ENCODE peak calls at places on chromosome 21, in four cellular contexts. J is astrocyte, Z is fibroblast of lung, Y is SJSA1. I is an unnamed sample.

GRCh38 chr21:44628707-44629391 is 2.0 kb downstream of the KRTAP10-9 start:
- DNase-seq in J (no peak), Z (no peak), Y (no peak), I (no peak)

GRCh38 chr21:37631319-37632117 is 264.9 kb downstream of the DYRK1A start:
- DNase-seq in J (no peak), Z (no peak), Y (no peak), I (no peak)

GRCh38 chr21:19607983-19608668 is 1204.5 kb upstream of the TMPRSS15 start:
- DNase-seq in J (no peak), Z (no peak), Y (no peak), I (no peak)

GRCh38 chr21:44931501-44932365 is 8.1 kb upstream of the SLX9 start:
- DNase-seq in J (no peak), Z (no peak), Y (no peak), I (no peak)

GRCh38 chr21:35390013-35390776 is 341.1 kb upstream of the RUNX1 start:
- DNase-seq in J (peak; percentile 83), Z (peak; percentile 33), Y (no peak), I (no peak)

GRCh38 chr21:37780991-37781983 is 135.0 kb downstream of the KCNJ6 start:
- DNase-seq in J (no peak), Z (no peak), Y (no peak), I (no peak)

GRCh38 chr21:29025328-29025713 is 853 bp downstream of the USP16 start:
- DNase-seq in J (peak; percentile 12), Z (no peak), Y (no peak), I (peak; percentile 10)

GRCh38 chr21:14383596-14384210 is 757 bp upstream of the HSPA13 start:
- DNase-seq in J (peak; percentile 21), Z (peak; percentile 54), Y (no peak), I (no peak)

GRCh38 chr21:27647401-27647800 is 680.5 kb upstream of the ADAMTS5 start:
- DNase-seq in J (no peak), Z (peak; percentile 15), Y (no peak), I (no peak)
- H3K4me1 ChIP-seq in J (peaks cover 8% of the 10 kb centered on the region), Z (peaks cover 3% of the 10 kb centered on the region), Y (peaks cover 15% of the 10 kb centered on the region), I (no peaks in the 10 kb centered on the region)

DNA sequence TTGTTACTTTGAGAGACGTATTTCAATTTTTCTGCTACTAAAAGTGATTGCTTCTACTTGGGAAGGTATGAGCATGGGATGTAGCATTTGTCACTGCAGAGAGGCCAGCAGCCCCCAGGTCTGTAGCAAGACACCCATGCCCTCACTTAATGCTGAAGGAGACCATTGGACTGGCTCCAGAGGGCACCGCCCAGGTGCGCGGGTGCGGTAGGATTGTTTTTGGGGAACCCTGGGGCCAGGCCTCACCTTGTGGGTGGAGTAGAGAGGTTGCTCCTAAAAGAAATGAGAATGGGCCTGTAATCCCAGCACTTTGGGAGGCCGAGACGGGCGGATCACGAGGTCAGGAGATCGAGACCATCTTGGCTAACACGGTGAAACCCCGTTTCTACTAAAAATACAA is 30.6 kb upstream of the IFNGR2 start:
- DNase-seq in J (no peak), Z (no peak), Y (no peak), I (no peak)
- H3K4me1 ChIP-seq in J (peaks cover 4% of the 10 kb centered on the region), Z (no peaks in the 10 kb centered on the region), Y (no peaks in the 10 kb centered on the region), I (no peaks in the 10 kb centered on the region)

GRCh38 chr21:38852708-38853107 is 47.0 kb downstream of the ETS2 start:
- DNase-seq in J (no peak), Z (no peak), Y (no peak), I (no peak)

GRCh38 chr21:38849776-38850175 is 44.0 kb downstream of the ETS2 start:
- DNase-seq in J (no peak), Z (no peak), Y (no peak), I (no peak)

GRCh38 chr21:38850277-38850951 is 44.7 kb downstream of the ETS2 start:
- DNase-seq in J (no peak), Z (no peak), Y (no peak), I (no peak)

GRCh38 chr21:38852278-38852677 is 46.5 kb downstream of the ETS2 start:
- DNase-seq in J (peak; percentile 23), Z (no peak), Y (no peak), I (no peak)

DNA sequence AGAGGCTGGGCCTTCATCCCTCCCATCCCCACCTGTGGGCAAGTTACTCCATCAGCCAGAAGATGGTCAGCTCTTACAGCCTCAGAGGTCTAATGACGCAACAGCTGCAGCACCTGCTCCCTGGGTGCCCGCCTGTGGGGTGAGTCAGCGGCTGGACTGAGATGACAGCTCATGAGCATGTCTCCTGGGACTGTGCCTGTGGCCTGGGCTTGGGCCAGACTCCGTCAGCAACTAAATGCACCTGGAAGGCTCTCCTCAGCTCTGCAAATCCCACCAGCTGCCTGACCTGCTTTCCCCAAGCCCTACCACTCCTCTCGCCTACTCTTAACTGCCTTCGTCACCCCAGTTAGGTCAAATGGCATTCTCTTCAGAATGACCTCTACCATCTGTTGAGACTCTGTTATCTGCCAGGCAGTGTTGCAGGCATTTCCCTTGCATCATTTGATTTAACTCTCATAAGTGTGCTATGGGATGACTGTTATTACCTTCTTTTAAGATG is 47.7 kb downstream of the ETS2 start:
- DNase-seq in J (peak; percentile 99), Z (peak; percentile 87), Y (peak; percentile 77), I (no peak)
- H3K4me1 ChIP-seq in J (peaks cover 18% of the 10 kb centered on the region), Z (peaks cover 2% of the 10 kb centered on the region), Y (peaks cover 9% of the 10 kb centered on the region), I (no peaks in the 10 kb centered on the region)

GRCh38 chr21:25964926-25965325 is 205.6 kb downstream of the APP start:
- DNase-seq in J (no peak), Z (no peak), Y (no peak), I (no peak)

GRCh38 chr21:25966308-25966707 is 204.3 kb downstream of the APP start:
- DNase-seq in J (no peak), Z (peak; percentile 27), Y (no peak), I (no peak)

GRCh38 chr21:25963186-25963585 is 207.4 kb downstream of the APP start:
- DNase-seq in J (peak; percentile 72), Z (peak; percentile 36), Y (no peak), I (no peak)

GRCh38 chr21:25961042-25961441 is 209.5 kb downstream of the APP start:
- DNase-seq in J (no peak), Z (no peak), Y (no peak), I (no peak)

DNA sequence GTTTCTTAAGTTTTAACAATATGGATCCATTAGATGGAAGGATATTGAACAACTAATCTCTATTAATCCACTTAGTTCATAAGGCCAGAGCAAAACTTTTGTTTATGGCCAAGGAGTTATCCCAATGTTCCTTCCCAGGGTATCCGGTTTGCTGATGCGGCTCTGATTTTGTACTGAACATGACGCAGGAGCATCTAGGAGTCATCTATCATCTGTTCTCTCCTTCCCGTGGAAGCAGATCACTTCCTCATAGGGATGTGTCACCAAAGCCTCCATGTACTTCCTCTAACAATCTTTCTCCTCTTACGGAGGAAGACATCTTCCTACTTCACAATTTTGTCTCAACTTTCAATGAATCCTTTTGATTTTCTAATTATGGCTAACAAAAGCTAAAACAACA is 206.6 kb downstream of the APP start:
- DNase-seq in J (peak; percentile 60), Z (no peak), Y (no peak), I (no peak)
- H3K4me1 ChIP-seq in J (peaks cover 12% of the 10 kb centered on the region), Z (peaks cover 3% of the 10 kb centered on the region), Y (peaks cover 8% of the 10 kb centered on the region), I (peaks cover 3% of the 10 kb centered on the region)

DNA sequence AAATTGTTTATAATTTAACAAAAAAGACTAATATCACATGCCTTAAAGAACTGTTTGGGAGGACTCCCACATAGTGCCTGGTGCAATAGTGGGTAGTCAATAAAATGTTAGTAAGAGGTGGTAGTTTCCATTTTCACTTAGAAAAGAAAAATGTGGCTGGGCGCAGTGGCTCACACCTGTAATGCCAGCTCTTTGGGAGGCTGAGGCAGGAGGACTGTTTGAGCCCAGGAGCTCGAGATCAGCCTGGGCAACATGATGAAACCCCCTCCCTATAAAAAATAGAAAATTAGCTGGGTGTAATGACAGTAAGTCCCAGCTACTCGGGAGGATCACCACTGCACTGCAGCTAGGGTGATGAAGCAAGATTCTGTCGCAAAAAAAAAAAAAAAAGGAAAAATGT is 24.5 kb downstream of the C21orf91 start:
- DNase-seq in J (no peak), Z (no peak), Y (no peak), I (no peak)
- H3K4me1 ChIP-seq in J (no peaks in the 10 kb centered on the region), Z (no peaks in the 10 kb centered on the region), Y (no peaks in the 10 kb centered on the region), I (peaks cover 57% of the 10 kb centered on the region)

GRCh38 chr21:32412162-32412997 is at the start of gene EVA1C:
- DNase-seq in J (no peak), Z (peak; percentile 63), Y (peak; percentile 66), I (peak; percentile 79)
- H3K4me1 ChIP-seq in J (peaks cover 31% of the 10 kb centered on the region), Z (no peaks in the 10 kb centered on the region), Y (peaks cover 44% of the 10 kb centered on the region), I (peaks cover 34% of the 10 kb centered on the region)

DNA sequence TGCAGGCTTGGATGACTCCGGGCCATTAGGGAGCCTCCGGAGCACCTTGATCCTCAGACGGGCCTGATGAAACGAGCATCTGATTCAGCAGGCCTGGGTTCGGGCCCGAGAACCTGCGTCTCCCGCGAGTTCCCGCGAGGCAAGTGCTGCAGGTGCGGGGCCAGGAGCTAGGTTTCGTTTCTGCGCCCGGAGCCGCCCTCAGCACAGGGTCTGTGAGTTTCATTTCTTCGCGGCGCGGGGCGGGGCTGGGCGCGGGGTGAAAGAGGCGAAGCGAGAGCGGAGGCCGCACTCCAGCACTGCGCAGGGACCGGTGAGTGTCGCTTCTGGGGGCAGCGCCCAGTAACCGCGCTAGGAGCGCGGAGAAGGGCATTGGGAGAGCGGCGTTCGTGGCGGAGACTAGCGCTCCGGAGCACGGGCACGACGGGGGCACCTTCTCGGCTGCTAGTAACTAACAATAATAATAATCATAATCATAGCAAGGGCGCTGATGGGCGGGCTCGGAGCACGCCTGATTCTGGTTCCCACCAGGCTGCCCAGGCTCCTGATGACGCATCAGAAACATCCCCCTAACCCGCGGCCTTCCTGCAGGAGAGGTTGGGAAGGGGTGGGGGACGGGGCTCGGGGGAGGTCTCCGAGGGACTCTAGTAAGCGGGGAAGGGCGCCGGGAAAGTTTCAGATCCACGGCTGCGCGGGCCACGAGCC is at the start of gene MX1:
- DNase-seq in J (peak; percentile 10), Z (peak; percentile 47), Y (peak; percentile 66), I (peak; percentile 90)
- H3K4me1 ChIP-seq in J (peaks cover 9% of the 10 kb centered on the region), Z (no peaks in the 10 kb centered on the region), Y (peaks cover 16% of the 10 kb centered on the region), I (peaks cover 12% of the 10 kb centered on the region)